ENCODE peak calls at places on chromosomes 2 and 18, in eight cellular contexts. W, X, B, S, N, D, F and V are unnamed samples. For H3K36me3, the result is how much of the 10 kb centered on the place peaks cover.

GRCh38 chr2:221025397-221025796 is 546.7 kb downstream of the EPHA4 start:
- DNase-seq in N (no peak), B (no peak), X (no peak), D (no peak), W (no peak), S (no peak), F (no peak), V (no peak)

GRCh38 chr18:44185981-44186380 is 494.7 kb upstream of the SETBP1 start:
- DNase-seq in W (no peak), S (no peak), D (no peak), B (no peak), X (no peak), N (no peak), F (no peak), V (no peak)

GRCh38 chr2:65431417-65432226 is 777 bp downstream of the SPRED2 start:
- DNase-seq in S (peak), X (peak), B (no peak), F (peak), W (peak), D (peak), N (peak), V (peak)

GRCh38 chr2:6940820-6941219 is 23.6 kb downstream of the RNF144A start:
- DNase-seq in F (no peak), D (no peak), S (no peak), N (no peak), B (no peak), X (no peak), W (no peak), V (no peak)

GRCh38 chr2:148201075-148202004 is 180.4 kb downstream of the MBD5 start:
- DNase-seq in X (peak), N (peak), D (peak), W (peak), S (peak), F (no peak), B (no peak), V (peak)

GRCh38 chr2:45813003-45813601 is 161.6 kb downstream of the PRKCE start:
- DNase-seq in F (no peak), N (peak), X (no peak), D (no peak), B (no peak), W (no peak), S (no peak), V (no peak)

GRCh38 chr2:28193552-28194383 is 198.9 kb upstream of the FOSL2 start:
- DNase-seq in F (no peak), X (no peak), S (no peak), D (no peak), N (no peak), W (no peak), B (no peak), V (no peak)

GRCh38 chr2:42072349-42073118 is 24.7 kb downstream of the PKDCC start:
- DNase-seq in F (no peak), D (no peak), W (peak), B (no peak), S (peak), X (peak), N (no peak), V (no peak)

GRCh38 chr2:149012545-149012944 is 26.0 kb upstream of the LYPD6B start:
- DNase-seq in S (no peak), D (no peak), N (no peak), F (no peak), W (no peak), X (no peak), B (no peak), V (no peak)

GRCh38 chr2:36616947-36617346 is 19.0 kb upstream of the FEZ2 start:
- DNase-seq in W (no peak), S (no peak), N (no peak), F (no peak), B (no peak), D (no peak), X (peak), V (no peak)

GRCh38 chr2:175156534-175156933 is 11.5 kb downstream of the ATF2 start:
- DNase-seq in B (no peak), X (peak), F (no peak), S (peak), D (no peak), W (no peak), N (no peak), V (no peak)

GRCh38 chr2:12046641-12047040 is 300.2 kb downstream of the LPIN1 start:
- DNase-seq in X (peak), F (no peak), S (no peak), N (no peak), B (no peak), W (no peak), D (no peak), V (no peak)

GRCh38 chr2:46749042-46749461 is 166.6 kb downstream of the MCFD2 start:
- DNase-seq in N (no peak), X (no peak), D (no peak), S (peak), F (no peak), B (no peak), W (no peak), V (no peak)

GRCh38 chr2:231726276-231726675 is 18.0 kb downstream of the PTMA start:
- DNase-seq in N (peak), B (no peak), W (no peak), F (no peak), X (no peak), S (no peak), D (no peak), V (no peak)

GRCh38 chr2:120421830-120422175 is 75.9 kb downstream of the INHBB start:
- DNase-seq in N (no peak), S (no peak), F (no peak), W (no peak), X (no peak), D (no peak), B (no peak), V (no peak)

GRCh38 chr2:196927318-196928225 is 1.1 kb upstream of the PGAP1 start:
- DNase-seq in N (no peak), W (no peak), S (peak), D (peak), F (no peak), B (no peak), X (peak), V (no peak)

GRCh38 chr2:67599561-67599960 is 202.4 kb downstream of the ETAA1 start:
- DNase-seq in D (no peak), X (no peak), N (no peak), S (no peak), W (no peak), B (no peak), F (no peak), V (no peak)

GRCh38 chr2:63500398-63500797 is 87.9 kb downstream of the WDPCP start:
- DNase-seq in X (no peak), W (no peak), N (no peak), D (no peak), F (no peak), B (no peak), S (no peak), V (no peak)

GRCh38 chr18:24482826-24483225 is 22.4 kb downstream of the HRH4 start:
- DNase-seq in W (no peak), N (no peak), S (no peak), X (no peak), D (no peak), F (no peak), B (no peak), V (no peak)

GRCh38 chr2:144524190-144524957 is 4.5 kb upstream of the ZEB2 start:
- DNase-seq in F (peak), D (no peak), X (peak), S (no peak), W (peak), N (peak), B (peak), V (no peak)

GRCh38 chr2:150169230-150169629 is 318.2 kb downstream of the RND3 start:
- DNase-seq in D (no peak), B (peak), X (no peak), S (peak), W (no peak), N (peak), F (peak), V (no peak)

GRCh38 chr18:63317982-63318881 is 1.3 kb downstream of the BCL2 start:
- DNase-seq in W (peak), X (peak), D (peak), S (peak), N (peak), B (peak), F (peak), V (peak)

GRCh38 chr18:9765505-9765904 is 57.4 kb downstream of the RAB31 start:
- DNase-seq in F (no peak), N (no peak), B (no peak), W (no peak), S (peak), X (peak), D (no peak), V (no peak)

GRCh38 chr2:153710128-153710527 is 161.6 kb upstream of the GALNT13 start:
- DNase-seq in N (no peak), S (no peak), B (no peak), X (no peak), D (no peak), W (no peak), F (no peak), V (no peak)

GRCh38 chr2:98822301-98823164 is 91.6 kb upstream of the MGAT4A start:
- DNase-seq in B (no peak), F (peak), S (peak), D (peak), N (no peak), X (peak), W (peak), V (no peak)

GRCh38 chr18:58132595-58133191 is 88.7 kb downstream of the NEDD4L start:
- DNase-seq in B (no peak), X (no peak), F (no peak), N (no peak), D (no peak), W (no peak), S (no peak), V (no peak)

GRCh38 chr2:45771251-45771650 is 119.8 kb downstream of the PRKCE start:
- DNase-seq in B (peak), W (peak), F (no peak), D (no peak), N (peak), X (peak), S (no peak), V (no peak)

GRCh38 chr18:51342815-51343214 is 145.3 kb upstream of the MEX3C start:
- DNase-seq in X (no peak), D (no peak), S (peak), N (no peak), B (no peak), W (no peak), F (no peak), V (no peak)

GRCh38 chr18:14747513-14748474 is at the start of gene ANKRD30B:
- DNase-seq in X (no peak), W (no peak), D (no peak), F (no peak), N (no peak), S (peak), B (no peak), V (peak)

GRCh38 chr2:85963068-85963467 is 74.3 kb upstream of the ST3GAL5 start:
- DNase-seq in N (no peak), F (no peak), S (no peak), D (no peak), B (no peak), X (no peak), W (no peak), V (no peak)

GRCh38 chr2:143296089-143296488 is 166.9 kb downstream of the ARHGAP15 start:
- DNase-seq in X (peak), W (no peak), N (no peak), D (no peak), B (no peak), F (no peak), S (no peak), V (no peak)

GRCh38 chr18:5137261-5137660 is 59.8 kb downstream of the AKAIN1 start:
- DNase-seq in B (no peak), N (no peak), F (no peak), D (no peak), W (no peak), S (no peak), X (no peak), V (no peak)

GRCh38 chr2:234772775-234773064 is 179.1 kb upstream of the SH3BP4 start:
- DNase-seq in N (no peak), D (no peak), S (no peak), F (no peak), W (no peak), X (no peak), B (no peak), V (no peak)

GRCh38 chr2:46230677-46231425 is 66.4 kb upstream of the EPAS1 start:
- DNase-seq in S (no peak), D (no peak), W (no peak), B (no peak), F (no peak), N (no peak), X (no peak), V (no peak)

GRCh38 chr2:24191156-24191555 is 16.3 kb downstream of the FAM228A start:
- DNase-seq in N (no peak), W (no peak), X (no peak), D (no peak), B (no peak), S (no peak), F (no peak), V (no peak)

DNA sequence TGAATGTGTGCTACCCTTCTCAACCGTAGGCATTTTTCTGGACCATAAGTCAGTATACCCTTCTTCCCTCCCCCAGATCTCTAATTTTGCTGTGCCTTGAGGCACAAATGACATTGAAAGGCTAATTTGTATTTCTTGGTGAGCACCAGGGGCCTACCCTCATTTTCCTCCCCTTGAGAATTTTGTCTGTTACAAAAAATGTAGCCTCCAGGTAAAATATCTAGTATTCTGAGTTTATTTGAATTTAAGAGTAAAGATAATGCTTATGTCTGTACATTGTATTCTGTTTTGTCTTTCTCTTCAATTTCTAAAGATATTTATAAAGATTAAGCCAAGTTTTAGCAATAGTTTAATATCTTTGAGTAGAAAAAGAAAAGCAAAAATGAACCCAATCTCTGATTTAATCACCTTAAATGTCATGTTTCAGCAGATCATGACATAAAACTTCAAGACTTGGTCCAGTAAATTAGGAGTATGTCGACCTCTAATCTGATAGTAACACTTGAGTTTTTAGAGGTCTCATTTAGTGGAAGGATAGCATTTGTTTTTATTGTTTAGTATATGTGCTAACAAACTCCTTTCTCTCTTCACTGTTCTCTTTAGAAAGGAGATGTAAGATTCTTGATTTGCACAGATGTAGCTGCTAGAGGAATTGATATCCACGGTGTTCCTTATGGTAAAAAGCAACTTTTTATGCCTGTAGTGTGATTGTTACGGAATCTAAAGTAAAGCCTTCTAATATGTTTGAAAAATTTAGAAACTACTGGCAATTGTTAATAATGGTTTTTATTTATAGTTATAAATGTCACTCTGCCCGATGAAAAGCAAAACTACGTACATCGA is 36.4 kb downstream of the DDX1 start:
- DNase-seq in B (no peak), S (no peak), F (no peak), X (no peak), W (no peak), D (no peak), N (no peak), V (no peak)
- H3K36me3 ChIP-seq in B (half or more), S (under half), F (half or more), X (half or more), W (half or more), D (under half), N (under half), V (under half)

DNA sequence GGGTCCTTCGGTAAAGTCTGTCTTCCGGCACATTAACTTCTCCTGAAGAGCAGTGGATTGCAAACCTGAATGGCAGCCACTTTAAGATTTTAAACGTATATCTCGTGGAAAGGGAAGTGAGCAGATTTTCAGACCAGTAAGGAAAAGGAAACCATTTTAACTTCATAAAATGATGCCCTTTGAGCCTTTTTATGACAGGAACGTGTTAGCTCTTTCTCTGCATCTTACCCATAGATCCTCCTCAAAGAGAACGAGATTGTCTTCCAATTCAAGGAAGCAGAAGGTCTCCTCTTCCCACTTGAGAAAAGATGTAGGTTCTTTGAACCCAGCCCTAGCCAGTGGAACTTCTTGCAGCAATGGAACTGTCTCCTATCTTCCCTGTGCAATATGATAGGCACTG is 35.6 kb downstream of the HK2 start:
- DNase-seq in B (no peak), S (peak), F (no peak), W (no peak), N (no peak), X (no peak), D (no peak), V (no peak)
- H3K36me3 ChIP-seq in B (under half), S (under half), F (under half), W (under half), N (under half), X (under half), D (under half), V (under half)

DNA sequence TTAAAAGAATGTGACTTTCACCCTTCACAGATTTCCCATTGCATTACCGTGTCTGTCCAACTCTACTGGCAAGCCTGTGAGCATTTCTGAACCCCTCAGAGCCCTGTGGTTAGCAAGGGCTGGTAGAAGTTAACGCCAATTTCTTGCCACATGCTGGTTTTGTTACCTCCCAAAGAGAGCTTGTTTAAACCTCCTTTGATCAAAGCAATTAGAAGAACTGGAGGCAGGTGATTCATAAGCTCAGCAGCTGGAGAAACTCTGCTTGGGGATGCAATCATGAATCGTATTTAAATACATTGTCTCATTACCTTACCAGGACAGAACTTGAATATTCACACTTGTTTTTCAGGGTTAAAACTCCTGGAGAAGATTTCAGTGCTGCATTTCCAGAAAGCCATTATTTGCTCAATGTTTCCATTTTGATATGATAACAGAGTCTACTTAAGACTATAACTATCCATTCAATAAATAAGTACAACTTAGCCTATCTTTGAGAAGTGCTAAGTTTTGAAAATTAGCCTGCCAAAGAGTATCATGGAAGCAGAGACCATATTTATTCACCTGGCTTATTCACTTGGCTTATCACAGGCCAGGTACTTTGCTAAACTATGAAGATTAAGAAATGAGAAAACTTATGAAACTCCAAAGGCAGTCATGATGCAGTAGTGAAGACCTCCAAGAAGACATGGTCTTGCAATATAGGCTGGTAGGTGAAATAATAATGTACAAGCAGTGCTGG is 292.8 kb downstream of the INSIG2 start:
- DNase-seq in N (no peak), B (no peak), F (no peak), W (no peak), S (no peak), X (no peak), D (no peak), V (no peak)
- H3K36me3 ChIP-seq in N (under half), B (under half), F (under half), W (under half), S (under half), X (under half), D (under half), V (under half)

DNA sequence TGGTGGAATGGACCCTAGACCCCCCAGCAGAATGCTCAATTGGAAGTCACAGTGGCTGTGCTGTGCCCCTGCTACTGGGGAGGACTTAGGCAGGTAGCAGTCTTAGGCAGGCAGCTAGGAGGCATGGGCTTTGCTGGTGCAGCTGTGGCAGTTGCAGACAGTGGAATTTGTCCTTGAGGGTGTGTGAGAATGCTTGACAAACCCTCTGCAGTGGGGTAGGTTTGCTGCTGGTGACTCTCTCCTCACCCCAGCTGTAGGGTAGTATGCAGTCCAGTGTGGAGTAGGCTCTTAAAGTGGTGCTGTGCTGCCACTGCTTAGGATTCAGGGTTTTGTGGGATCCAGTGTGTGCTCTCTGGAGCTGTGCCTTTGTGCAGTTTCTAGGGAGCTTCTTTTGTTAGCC is 61.3 kb downstream of the NUP35 start:
- DNase-seq in D (no peak), X (peak), B (no peak), F (no peak), W (peak), S (no peak), N (no peak), V (no peak)
- H3K36me3 ChIP-seq in D (under half), X (under half), B (under half), F (half or more), W (under half), S (under half), N (under half), V (under half)

GRCh38 chr2:10795508-10796046 is 17.0 kb downstream of the PDIA6 start:
- DNase-seq in N (no peak), B (no peak), W (no peak), X (no peak), F (no peak), D (no peak), S (no peak), V (no peak)

GRCh38 chr2:10800163-10800562 is 12.4 kb downstream of the PDIA6 start:
- DNase-seq in W (no peak), F (no peak), S (no peak), D (no peak), X (no peak), N (no peak), B (no peak), V (no peak)

GRCh38 chr2:10798783-10799182 is 13.8 kb downstream of the PDIA6 start:
- DNase-seq in X (no peak), D (no peak), N (no peak), B (no peak), S (no peak), W (no peak), F (no peak), V (no peak)

GRCh38 chr2:10794891-10795290 is 17.7 kb downstream of the PDIA6 start:
- DNase-seq in N (no peak), B (no peak), W (no peak), D (no peak), F (no peak), X (no peak), S (no peak), V (no peak)

DNA sequence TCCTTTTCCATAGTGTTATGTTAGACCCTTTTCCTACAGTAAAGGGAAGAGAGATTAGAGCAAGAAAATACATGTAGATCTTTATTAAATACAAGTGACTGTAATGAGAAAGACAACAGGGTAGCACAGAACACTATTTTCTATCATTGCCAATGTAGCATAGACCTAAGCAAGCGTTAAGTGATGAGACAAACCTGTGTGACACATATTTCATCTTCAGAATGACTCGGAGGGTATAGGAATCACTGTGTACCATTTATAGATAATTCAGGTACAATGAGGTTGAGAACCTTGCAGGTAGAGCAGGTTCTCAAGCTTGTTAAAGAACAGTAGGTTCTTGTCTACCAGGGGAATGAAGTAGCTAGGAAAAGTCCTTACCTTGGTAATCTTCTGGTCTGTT is 15.9 kb downstream of the PDIA6 start:
- DNase-seq in F (no peak), S (no peak), D (no peak), W (no peak), N (no peak), B (no peak), X (no peak), V (no peak)
- H3K36me3 ChIP-seq in F (half or more), S (under half), D (under half), W (under half), N (under half), B (half or more), X (half or more), V (under half)